ENCODE peak calls at places on chromosome 1, in five cellular contexts. One of them, this sample, is unnamed.
A peak's percentile ranks its signal among the peaks of the same experiment; 100 is the strongest.

GRCh38 chr1:6054596-6054995 is 8.9 kb downstream of the KCNAB2 start:
- DNase-seq in left lung: no peak
- DNase-seq in keratinocyte: no peak
- DNase-seq in Calu3: no peak
- DNase-seq in tibial nerve: no peak
- DNase-seq in this sample: no peak

GRCh38 chr1:118973536-118974160 is 14.5 kb downstream of the TBX15 start:
- DNase-seq in keratinocyte: no peak
- DNase-seq in left lung: no peak
- DNase-seq in Calu3: no peak
- DNase-seq in tibial nerve: peak; percentile 50
- DNase-seq in this sample: no peak

GRCh38 chr1:76622774-76623173 is 244.5 kb upstream of the ST6GALNAC5 start:
- DNase-seq in keratinocyte: no peak
- DNase-seq in tibial nerve: no peak
- DNase-seq in left lung: no peak
- DNase-seq in Calu3: no peak
- DNase-seq in this sample: no peak

GRCh38 chr1:218467101-218467728 is 122.1 kb downstream of the TGFB2 start:
- DNase-seq in left lung: no peak
- DNase-seq in tibial nerve: no peak
- DNase-seq in Calu3: no peak
- DNase-seq in keratinocyte: no peak
- DNase-seq in this sample: peak; percentile 89

GRCh38 chr1:214566158-214567104 is 15.0 kb upstream of the PTPN14 start:
- DNase-seq in Calu3: peak; percentile 50
- DNase-seq in keratinocyte: no peak
- DNase-seq in left lung: no peak
- DNase-seq in tibial nerve: no peak
- DNase-seq in this sample: peak; percentile 78

GRCh38 chr1:170634293-170634692 is 29.6 kb upstream of the PRRX1 start:
- DNase-seq in left lung: no peak
- DNase-seq in tibial nerve: no peak
- DNase-seq in Calu3: no peak
- DNase-seq in keratinocyte: no peak
- DNase-seq in this sample: peak; percentile 93

GRCh38 chr1:9996624-9997582 is at the start of gene RBP7:
- DNase-seq in left lung: peak; percentile 91
- DNase-seq in tibial nerve: no peak
- DNase-seq in Calu3: peak; percentile 3
- DNase-seq in keratinocyte: no peak
- DNase-seq in this sample: peak; percentile 7

GRCh38 chr1:159821171-159821867 is 5.4 kb upstream of the SLAMF8 start:
- DNase-seq in Calu3: no peak
- DNase-seq in tibial nerve: no peak
- DNase-seq in keratinocyte: no peak
- DNase-seq in left lung: no peak
- DNase-seq in this sample: no peak

GRCh38 chr1:114668373-114668772 is 1.5 kb downstream of the DENND2C start:
- DNase-seq in Calu3: no peak
- DNase-seq in keratinocyte: no peak
- DNase-seq in left lung: no peak
- DNase-seq in tibial nerve: no peak
- DNase-seq in this sample: no peak

GRCh38 chr1:218494449-218494852 is 149.3 kb downstream of the TGFB2 start:
- DNase-seq in tibial nerve: no peak
- DNase-seq in Calu3: no peak
- DNase-seq in left lung: no peak
- DNase-seq in keratinocyte: no peak
- DNase-seq in this sample: no peak

GRCh38 chr1:53107570-53108322 is 34.7 kb downstream of the SLC1A7 start:
- DNase-seq in left lung: no peak
- DNase-seq in tibial nerve: no peak
- DNase-seq in keratinocyte: no peak
- DNase-seq in Calu3: no peak
- DNase-seq in this sample: peak; percentile 99

GRCh38 chr1:192866224-192866868 is 57.5 kb downstream of the RGS2 start:
- DNase-seq in Calu3: no peak
- DNase-seq in left lung: no peak
- DNase-seq in keratinocyte: no peak
- DNase-seq in tibial nerve: no peak
- DNase-seq in this sample: no peak
- TF ChIP-seq CTCF in Calu3: no peak
- TF ChIP-seq CTCF in left lung: no peak
- TF ChIP-seq CTCF in keratinocyte: no peak
- TF ChIP-seq CTCF in tibial nerve: no peak
- TF ChIP-seq CTCF in this sample: no peak

GRCh38 chr1:22231068-22231593 is 88.2 kb upstream of the WNT4 start:
- DNase-seq in left lung: no peak
- DNase-seq in tibial nerve: no peak
- DNase-seq in Calu3: no peak
- DNase-seq in keratinocyte: no peak
- DNase-seq in this sample: no peak
- TF ChIP-seq CTCF in left lung: no peak
- TF ChIP-seq CTCF in tibial nerve: no peak
- TF ChIP-seq CTCF in Calu3: no peak
- TF ChIP-seq CTCF in keratinocyte: no peak
- TF ChIP-seq CTCF in this sample: no peak

DNA sequence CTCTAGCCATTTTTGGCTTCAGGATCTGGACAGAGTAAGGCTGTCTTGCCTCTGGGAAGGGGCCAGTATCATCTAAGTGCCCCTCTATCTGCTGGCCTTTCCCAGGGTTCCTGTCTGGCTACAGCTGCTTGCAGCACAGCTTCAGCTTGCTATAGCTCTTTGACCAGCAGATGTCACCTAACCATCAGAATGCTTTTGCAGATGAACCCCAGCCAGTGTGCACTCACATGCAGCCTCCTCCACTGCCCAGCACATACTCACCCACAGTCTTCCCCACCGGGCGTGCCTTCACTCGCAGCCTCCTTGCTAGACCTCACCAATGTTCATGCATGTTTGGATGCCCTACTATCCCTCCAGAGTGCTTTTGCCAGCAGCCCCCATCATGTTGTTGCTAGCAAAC is 769.0 kb downstream of the BRINP3 start:
- DNase-seq in Calu3: peak; percentile 16
- DNase-seq in keratinocyte: no peak
- DNase-seq in tibial nerve: no peak
- DNase-seq in left lung: no peak
- DNase-seq in this sample: no peak
- TF ChIP-seq CTCF in Calu3: no peak
- TF ChIP-seq CTCF in keratinocyte: no peak
- TF ChIP-seq CTCF in tibial nerve: no peak
- TF ChIP-seq CTCF in left lung: no peak
- TF ChIP-seq CTCF in this sample: no peak

GRCh38 chr1:210989949-210990348 is 144.0 kb downstream of the KCNH1 start:
- DNase-seq in keratinocyte: no peak
- DNase-seq in left lung: no peak
- DNase-seq in Calu3: no peak
- DNase-seq in tibial nerve: no peak
- DNase-seq in this sample: no peak
- TF ChIP-seq CTCF in keratinocyte: no peak
- TF ChIP-seq CTCF in left lung: no peak
- TF ChIP-seq CTCF in Calu3: no peak
- TF ChIP-seq CTCF in tibial nerve: no peak
- TF ChIP-seq CTCF in this sample: no peak

DNA sequence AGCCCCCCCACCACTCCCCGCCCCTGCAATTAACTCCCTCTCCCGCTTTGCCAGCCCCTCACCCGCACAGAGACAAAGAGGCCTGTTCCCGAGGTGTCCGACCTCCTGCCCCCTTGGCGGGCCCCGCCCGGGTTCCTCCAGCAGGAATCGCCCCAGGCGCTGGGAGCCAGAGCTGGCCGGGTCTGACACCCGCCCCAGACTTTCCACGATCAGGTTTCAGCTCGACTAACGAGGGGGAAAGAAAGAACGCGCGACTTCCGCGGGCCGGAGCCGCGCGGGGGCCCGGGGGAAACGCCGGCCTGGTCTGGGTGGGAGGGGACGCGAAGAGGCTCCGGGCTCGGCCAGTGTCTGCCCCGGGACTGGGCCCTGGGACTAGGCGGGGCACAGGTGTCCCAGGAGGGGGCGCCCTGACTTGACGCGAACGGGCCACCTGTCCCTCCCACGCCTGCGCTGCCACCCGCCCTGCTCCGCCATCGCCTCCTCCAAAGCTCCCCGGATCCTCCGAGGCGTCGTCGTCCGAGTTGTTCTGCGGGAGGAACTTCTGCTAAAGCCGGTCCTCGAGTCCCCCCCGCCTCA is 36.3 kb upstream of the HHAT start:
- DNase-seq in tibial nerve: no peak
- DNase-seq in left lung: peak; percentile 91
- DNase-seq in keratinocyte: no peak
- DNase-seq in Calu3: peak; percentile 92
- DNase-seq in this sample: peak; percentile 54
- TF ChIP-seq CTCF in tibial nerve: peak; percentile 14
- TF ChIP-seq CTCF in left lung: no peak
- TF ChIP-seq CTCF in keratinocyte: no peak
- TF ChIP-seq CTCF in Calu3: peak; percentile 59
- TF ChIP-seq CTCF in this sample: peak; percentile 72

This sample was measured in HFFc6.